ENCODE peak calls at places on chromosomes 1 and 21, in eight cellular contexts. Q is uterus, X is A549, G is heart left ventricle, T is AG09309, J is adrenal gland, K is fibroblast of pulmonary artery, S is prostate gland. C is an unnamed sample.

GRCh38 chr1:243394610-243395490 is 139.0 kb downstream of the SDCCAG8 start:
- DNase-seq in T (no peak), Q (no peak), K (no peak), X (no peak), S (no peak), G (no peak), J (no peak), C (no peak)

GRCh38 chr1:12144236-12144635 is 22.6 kb upstream of the TNFRSF1B start:
- DNase-seq in K (no peak), J (no peak), S (no peak), Q (no peak), G (peak; percentile 30), X (no peak), T (no peak), C (no peak)

GRCh38 chr1:102103645-102104044 is 106.9 kb upstream of the OLFM3 start:
- DNase-seq in J (no peak), K (no peak), S (no peak), X (no peak), Q (no peak), T (no peak), G (no peak), C (no peak)

GRCh38 chr1:21913763-21914162 is 23.3 kb downstream of the HSPG2 start:
- DNase-seq in J (peak; percentile 67), K (no peak), G (no peak), T (no peak), S (no peak), Q (no peak), X (no peak), C (no peak)

GRCh38 chr1:109201123-109201703 is 12.5 kb upstream of the SARS1 start:
- DNase-seq in Q (no peak), G (no peak), T (peak; percentile 73), J (peak; percentile 70), X (peak; percentile 36), S (no peak), K (peak; percentile 86), C (no peak)

GRCh38 chr21:41755258-41755933 is 11.5 kb downstream of the RIPK4 start:
- DNase-seq in X (no peak), Q (no peak), K (no peak), S (no peak), T (no peak), G (no peak), J (no peak), C (no peak)

GRCh38 chr1:206590025-206590834 is 22.0 kb downstream of the EIF2D start:
- DNase-seq in S (no peak), J (no peak), G (no peak), T (no peak), Q (no peak), K (peak; percentile 35), X (no peak), C (no peak)

GRCh38 chr1:154866257-154866994 is 3.7 kb downstream of the KCNN3 start:
- DNase-seq in S (no peak), Q (no peak), J (no peak), K (peak; percentile 14), G (no peak), X (no peak), T (no peak), C (no peak)

GRCh38 chr1:85992756-85993155 is 163.8 kb downstream of the COL24A1 start:
- DNase-seq in Q (no peak), T (peak; percentile 53), G (no peak), J (no peak), X (no peak), S (no peak), K (peak; percentile 74), C (no peak)

GRCh38 chr1:100168051-100168450 is 10.0 kb downstream of the LRRC39 start:
- DNase-seq in K (no peak), S (no peak), Q (no peak), X (no peak), G (no peak), J (no peak), T (no peak), C (no peak)

GRCh38 chr1:89610457-89610991 is 22.4 kb upstream of the LRRC8C start:
- DNase-seq in G (peak; percentile 65), S (no peak), K (no peak), Q (no peak), T (no peak), J (no peak), X (no peak), C (no peak)

GRCh38 chr1:179087665-179088064 is 5.8 kb downstream of the TOR3A start:
- DNase-seq in G (no peak), Q (no peak), K (peak; percentile 17), X (no peak), S (no peak), T (no peak), J (no peak), C (no peak)

GRCh38 chr21:34122047-34122446 is 48.7 kb downstream of the MRPS6 start:
- DNase-seq in G (no peak), S (peak; percentile 34), T (no peak), Q (no peak), X (no peak), K (no peak), J (no peak), C (peak; percentile 93)

GRCh38 chr1:201266774-201267173 is 16.5 kb upstream of the PKP1 start:
- DNase-seq in X (peak; percentile 92), T (peak; percentile 87), S (peak; percentile 3), J (no peak), K (peak; percentile 84), G (no peak), Q (no peak), C (peak; percentile 75)

GRCh38 chr1:202811296-202812175 is 782 bp downstream of the PCAT6 start:
- DNase-seq in Q (peak; percentile 32), T (no peak), X (no peak), G (peak; percentile 66), J (peak; percentile 27), S (no peak), K (no peak), C (no peak)

GRCh38 chr21:25563399-25564116 is 43.7 kb downstream of the MRPL39 start:
- DNase-seq in Q (no peak), G (no peak), X (no peak), S (no peak), J (no peak), K (peak; percentile 29), T (no peak), C (no peak)

GRCh38 chr1:164366014-164366413 is 193.0 kb upstream of the PBX1 start:
- DNase-seq in Q (no peak), X (no peak), S (no peak), G (no peak), K (no peak), J (no peak), T (no peak), C (no peak)
- TF ChIP-seq CTCF in Q (no peak), X (no peak), S (no peak), G (no peak), K (no peak), J (no peak), T (no peak), C (no peak)

GRCh38 chr1:98054786-98055185 is 134.0 kb upstream of the DPYD start:
- DNase-seq in G (no peak), J (no peak), Q (no peak), S (no peak), T (no peak), X (no peak), K (no peak), C (no peak)

GRCh38 chr1:98054367-98054701 is 133.5 kb upstream of the DPYD start:
- DNase-seq in J (no peak), K (no peak), G (no peak), T (no peak), S (no peak), X (no peak), Q (no peak), C (no peak)

GRCh38 chr1:98051065-98051675 is 130.3 kb upstream of the DPYD start:
- DNase-seq in K (peak; percentile 87), S (peak; percentile 47), Q (peak; percentile 46), X (peak; percentile 36), J (peak; percentile 64), G (peak; percentile 46), T (no peak), C (peak; percentile 56)

GRCh38 chr1:98055457-98055856 is 134.6 kb upstream of the DPYD start:
- DNase-seq in T (no peak), K (no peak), Q (no peak), S (no peak), X (no peak), G (no peak), J (no peak), C (no peak)

DNA sequence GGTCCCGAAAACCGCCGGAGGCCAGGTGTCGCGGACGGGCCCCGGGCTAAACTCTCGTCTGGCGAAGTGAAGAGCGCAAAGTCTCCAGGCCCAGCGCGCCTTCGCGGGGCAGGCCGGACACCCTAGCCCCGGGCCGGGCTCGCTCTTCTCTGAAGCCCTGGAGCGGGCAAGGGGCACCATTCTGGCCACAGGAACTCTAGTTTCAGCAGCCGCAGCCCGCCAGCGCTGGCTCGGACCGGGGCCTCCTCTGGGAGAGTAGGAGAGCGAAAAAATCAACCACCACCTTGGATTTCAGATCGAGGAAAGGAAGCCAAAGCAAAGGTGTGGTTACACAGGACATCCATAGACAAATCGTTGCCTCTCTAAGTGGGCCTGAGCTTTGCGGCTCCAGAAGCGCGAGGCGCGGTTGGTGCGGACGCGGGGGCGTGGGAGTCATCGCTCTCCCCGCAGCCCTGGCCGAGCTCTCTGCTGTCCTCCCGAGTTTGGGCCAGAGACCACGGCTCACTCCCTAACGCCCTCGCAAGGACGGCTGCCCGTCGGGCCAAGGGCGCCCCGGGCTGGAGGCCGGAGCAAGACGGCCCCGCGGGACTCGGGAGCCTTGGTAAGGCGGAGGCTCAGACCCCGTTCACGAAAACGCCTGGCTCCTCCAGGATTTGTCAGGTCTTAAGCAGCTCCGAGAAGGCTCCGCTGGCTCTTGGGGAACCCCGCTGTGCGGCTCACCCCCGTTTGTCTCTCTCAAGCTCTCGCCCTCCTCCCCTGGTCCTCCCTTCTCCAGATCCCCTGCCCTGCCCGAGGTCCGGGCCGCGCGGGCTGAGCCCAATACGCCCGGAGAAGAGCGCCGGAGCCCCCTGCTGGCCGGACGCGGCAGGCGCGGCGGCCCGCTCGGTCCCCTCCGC is 132.9 kb upstream of the DPYD start:
- DNase-seq in S (peak; percentile 17), Q (peak; percentile 44), J (peak; percentile 46), X (no peak), K (peak; percentile 75), G (peak; percentile 85), T (no peak), C (no peak)
- H3K4me3 ChIP-seq in S (peak overlapping the region; percentile 33), Q (peak overlapping the region; percentile 11), J (no peak overlapping the region), X (peak overlapping the region; percentile 43), K (peak overlapping the region; percentile 34), G (peak overlapping the region; percentile 53), T (peak overlapping the region; percentile 45), C (no peak overlapping the region)

GRCh38 chr1:93846151-93846928 is 32.7 kb downstream of the DNTTIP2 start:
- DNase-seq in J (peak; percentile 92), S (peak; percentile 86), K (peak; percentile 82), X (peak; percentile 68), G (peak; percentile 93), T (no peak), Q (peak; percentile 86), C (no peak)
- TF ChIP-seq CTCF in J (peak; percentile 15), S (peak; percentile 55), K (peak; percentile 30), X (no peak), G (peak; percentile 41), T (peak; percentile 42), Q (peak; percentile 32), C (peak; percentile 25)

DNA sequence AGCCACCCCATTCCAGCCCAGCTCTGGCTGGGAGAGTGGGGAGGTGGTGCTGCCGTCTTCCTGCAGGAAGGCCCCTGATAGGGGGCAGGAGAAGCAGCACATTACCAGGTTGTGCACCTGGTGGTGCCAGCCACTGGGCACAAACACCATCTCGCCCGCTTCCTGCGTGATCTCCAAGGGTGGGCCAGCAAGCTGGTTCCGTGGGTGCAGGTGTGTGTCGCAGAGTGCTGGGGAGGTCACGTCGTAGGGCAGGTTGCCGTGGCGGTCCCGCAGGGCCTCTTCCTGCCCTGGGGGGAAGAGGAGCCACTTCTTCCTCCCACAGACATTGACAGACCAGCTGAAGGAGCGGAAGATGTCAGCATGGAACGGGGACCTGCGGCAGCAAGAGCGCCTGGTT is 1.8 kb downstream of the JMJD4 start:
- DNase-seq in J (no peak), Q (no peak), X (no peak), K (no peak), S (no peak), G (no peak), T (no peak), C (no peak)
- H3K4me3 ChIP-seq in J (no peak overlapping the region), Q (no peak overlapping the region), X (no peak overlapping the region), K (no peak overlapping the region), S (no peak overlapping the region), G (no peak overlapping the region), T (no peak overlapping the region), C (peak overlapping the region; percentile 94)

C was measured in LNCaP clone FGC.